ENCODE peak calls at places on chromosomes 2 and 18, in seven cellular contexts. One of them, this sample, is unnamed.

GRCh38 chr2:176763111-176763510 is 449.5 kb upstream of the HNRNPA3 start:
- DNase-seq in neuronal stem cell: no peak
- DNase-seq in IMR-90: no peak
- DNase-seq in mesenchymal stem cell: no peak
- DNase-seq in H1: no peak
- DNase-seq in mesendoderm: no peak
- DNase-seq in trophoblast cell: peak
- DNase-seq in this sample: no peak

GRCh38 chr2:26623541-26624497 is 17.3 kb downstream of the CIB4 start:
- DNase-seq in neuronal stem cell: no peak
- DNase-seq in IMR-90: peak
- DNase-seq in mesenchymal stem cell: peak
- DNase-seq in H1: no peak
- DNase-seq in mesendoderm: no peak
- DNase-seq in trophoblast cell: no peak
- DNase-seq in this sample: peak

GRCh38 chr2:96393989-96394761 is 58.6 kb downstream of the NCAPH start:
- DNase-seq in neuronal stem cell: no peak
- DNase-seq in IMR-90: no peak
- DNase-seq in mesenchymal stem cell: no peak
- DNase-seq in H1: no peak
- DNase-seq in mesendoderm: no peak
- DNase-seq in trophoblast cell: no peak
- DNase-seq in this sample: no peak

GRCh38 chr18:48841381-48842258 is 109.1 kb downstream of the SMAD7 start:
- DNase-seq in neuronal stem cell: no peak
- DNase-seq in IMR-90: peak
- DNase-seq in mesenchymal stem cell: peak
- DNase-seq in H1: no peak
- DNase-seq in mesendoderm: peak
- DNase-seq in trophoblast cell: peak
- DNase-seq in this sample: no peak

GRCh38 chr18:76610933-76611749 is 116.1 kb upstream of the ZNF516 start:
- DNase-seq in neuronal stem cell: no peak
- DNase-seq in IMR-90: peak
- DNase-seq in mesenchymal stem cell: peak
- DNase-seq in H1: no peak
- DNase-seq in mesendoderm: peak
- DNase-seq in trophoblast cell: no peak
- DNase-seq in this sample: no peak

GRCh38 chr18:79326413-79327198 is 69.1 kb upstream of the NFATC1 start:
- DNase-seq in neuronal stem cell: no peak
- DNase-seq in IMR-90: peak
- DNase-seq in mesenchymal stem cell: peak
- DNase-seq in H1: no peak
- DNase-seq in mesendoderm: no peak
- DNase-seq in trophoblast cell: no peak
- DNase-seq in this sample: no peak

GRCh38 chr18:72543362-72544055 is 633 bp downstream of the CBLN2 start:
- DNase-seq in neuronal stem cell: peak
- DNase-seq in IMR-90: no peak
- DNase-seq in mesenchymal stem cell: no peak
- DNase-seq in H1: no peak
- DNase-seq in mesendoderm: peak
- DNase-seq in trophoblast cell: no peak
- DNase-seq in this sample: peak

GRCh38 chr2:29844713-29845320 is 76.6 kb downstream of the ALK start:
- DNase-seq in neuronal stem cell: no peak
- DNase-seq in IMR-90: no peak
- DNase-seq in mesenchymal stem cell: no peak
- DNase-seq in H1: no peak
- DNase-seq in mesendoderm: no peak
- DNase-seq in trophoblast cell: no peak
- DNase-seq in this sample: no peak

GRCh38 chr2:135050684-135051083 is 1.4 kb upstream of the RAB3GAP1 start:
- DNase-seq in neuronal stem cell: no peak
- DNase-seq in IMR-90: no peak
- DNase-seq in mesenchymal stem cell: no peak
- DNase-seq in H1: no peak
- DNase-seq in mesendoderm: no peak
- DNase-seq in trophoblast cell: no peak
- DNase-seq in this sample: no peak

GRCh38 chr2:204984421-204984925 is 439.2 kb downstream of the PARD3B start:
- DNase-seq in neuronal stem cell: no peak
- DNase-seq in IMR-90: peak
- DNase-seq in mesenchymal stem cell: no peak
- DNase-seq in H1: no peak
- DNase-seq in mesendoderm: peak
- DNase-seq in trophoblast cell: no peak
- DNase-seq in this sample: no peak

GRCh38 chr2:30230479-30230854 is 867 bp upstream of the LBH start:
- DNase-seq in neuronal stem cell: no peak
- DNase-seq in IMR-90: peak
- DNase-seq in mesenchymal stem cell: peak
- DNase-seq in H1: no peak
- DNase-seq in mesendoderm: no peak
- DNase-seq in trophoblast cell: no peak
- DNase-seq in this sample: peak

GRCh38 chr18:55999641-56000040 is 411.6 kb upstream of the TCF4 start:
- DNase-seq in neuronal stem cell: no peak
- DNase-seq in IMR-90: no peak
- DNase-seq in mesenchymal stem cell: peak
- DNase-seq in H1: no peak
- DNase-seq in mesendoderm: no peak
- DNase-seq in trophoblast cell: no peak
- DNase-seq in this sample: no peak

GRCh38 chr2:129780316-129781282 is 198.9 kb upstream of the RAB6C start:
- DNase-seq in neuronal stem cell: no peak
- DNase-seq in IMR-90: no peak
- DNase-seq in mesenchymal stem cell: no peak
- DNase-seq in H1: no peak
- DNase-seq in mesendoderm: no peak
- DNase-seq in trophoblast cell: no peak
- DNase-seq in this sample: peak

GRCh38 chr2:203574824-203575223 is 39.7 kb upstream of the RAPH1 start:
- DNase-seq in neuronal stem cell: no peak
- DNase-seq in IMR-90: no peak
- DNase-seq in mesenchymal stem cell: no peak
- DNase-seq in H1: no peak
- DNase-seq in mesendoderm: no peak
- DNase-seq in trophoblast cell: no peak
- DNase-seq in this sample: no peak

GRCh38 chr18:40821596-40822243 is 1133.3 kb upstream of the PIK3C3 start:
- DNase-seq in neuronal stem cell: no peak
- DNase-seq in IMR-90: no peak
- DNase-seq in mesenchymal stem cell: no peak
- DNase-seq in H1: no peak
- DNase-seq in mesendoderm: peak
- DNase-seq in trophoblast cell: no peak
- DNase-seq in this sample: no peak

GRCh38 chr2:163157891-163158511 is 319.4 kb upstream of the KCNH7 start:
- DNase-seq in neuronal stem cell: no peak
- DNase-seq in IMR-90: peak
- DNase-seq in mesenchymal stem cell: peak
- DNase-seq in H1: no peak
- DNase-seq in mesendoderm: no peak
- DNase-seq in trophoblast cell: peak
- DNase-seq in this sample: no peak

GRCh38 chr2:169509230-169509917 is at the start of gene KLHL41:
- DNase-seq in neuronal stem cell: no peak
- DNase-seq in IMR-90: peak
- DNase-seq in mesenchymal stem cell: no peak
- DNase-seq in H1: no peak
- DNase-seq in mesendoderm: peak
- DNase-seq in trophoblast cell: no peak
- DNase-seq in this sample: no peak

GRCh38 chr18:63540131-63540530 is 2.0 kb upstream of the SERPINB12 start:
- DNase-seq in neuronal stem cell: peak
- DNase-seq in IMR-90: peak
- DNase-seq in mesenchymal stem cell: peak
- DNase-seq in H1: no peak
- DNase-seq in mesendoderm: peak
- DNase-seq in trophoblast cell: peak
- DNase-seq in this sample: no peak

GRCh38 chr2:207531024-207531411 is 1.3 kb downstream of the CREB1 start:
- DNase-seq in neuronal stem cell: no peak
- DNase-seq in IMR-90: no peak
- DNase-seq in mesenchymal stem cell: no peak
- DNase-seq in H1: no peak
- DNase-seq in mesendoderm: no peak
- DNase-seq in trophoblast cell: no peak
- DNase-seq in this sample: no peak

GRCh38 chr2:224111576-224111975 is 72.5 kb upstream of the SERPINE2 start:
- DNase-seq in neuronal stem cell: no peak
- DNase-seq in IMR-90: peak
- DNase-seq in mesenchymal stem cell: peak
- DNase-seq in H1: no peak
- DNase-seq in mesendoderm: no peak
- DNase-seq in trophoblast cell: peak
- DNase-seq in this sample: no peak

GRCh38 chr2:162103443-162104009 is 29.5 kb upstream of the DPP4 start:
- DNase-seq in neuronal stem cell: no peak
- DNase-seq in IMR-90: peak
- DNase-seq in mesenchymal stem cell: no peak
- DNase-seq in H1: no peak
- DNase-seq in mesendoderm: no peak
- DNase-seq in trophoblast cell: no peak
- DNase-seq in this sample: no peak

GRCh38 chr18:13998571-13998970 is 83.2 kb upstream of the MC2R start:
- DNase-seq in neuronal stem cell: no peak
- DNase-seq in IMR-90: no peak
- DNase-seq in mesenchymal stem cell: no peak
- DNase-seq in H1: no peak
- DNase-seq in mesendoderm: no peak
- DNase-seq in trophoblast cell: no peak
- DNase-seq in this sample: no peak

GRCh38 chr2:127768775-127769479 is 42.0 kb downstream of the WDR33 start:
- DNase-seq in neuronal stem cell: no peak
- DNase-seq in IMR-90: peak
- DNase-seq in mesenchymal stem cell: no peak
- DNase-seq in H1: no peak
- DNase-seq in mesendoderm: no peak
- DNase-seq in trophoblast cell: peak
- DNase-seq in this sample: no peak

GRCh38 chr2:150587547-150588209 is 100.2 kb upstream of the RND3 start:
- DNase-seq in neuronal stem cell: no peak
- DNase-seq in IMR-90: peak
- DNase-seq in mesenchymal stem cell: peak
- DNase-seq in H1: no peak
- DNase-seq in mesendoderm: peak
- DNase-seq in trophoblast cell: peak
- DNase-seq in this sample: no peak

GRCh38 chr2:230348792-230349191 is 21.8 kb downstream of the SP140L start:
- DNase-seq in neuronal stem cell: no peak
- DNase-seq in IMR-90: no peak
- DNase-seq in mesenchymal stem cell: no peak
- DNase-seq in H1: no peak
- DNase-seq in mesendoderm: no peak
- DNase-seq in trophoblast cell: no peak
- DNase-seq in this sample: no peak

GRCh38 chr2:177883177-177883576 is 189.4 kb downstream of the PDE11A start:
- DNase-seq in neuronal stem cell: no peak
- DNase-seq in IMR-90: no peak
- DNase-seq in mesenchymal stem cell: no peak
- DNase-seq in H1: no peak
- DNase-seq in mesendoderm: no peak
- DNase-seq in trophoblast cell: no peak
- DNase-seq in this sample: no peak

GRCh38 chr18:43847164-43848091 is 570.1 kb upstream of the SYT4 start:
- DNase-seq in neuronal stem cell: no peak
- DNase-seq in IMR-90: peak
- DNase-seq in mesenchymal stem cell: peak
- DNase-seq in H1: no peak
- DNase-seq in mesendoderm: no peak
- DNase-seq in trophoblast cell: no peak
- DNase-seq in this sample: no peak

GRCh38 chr2:240303896-240304745 is 131.3 kb upstream of the GPC1 start:
- DNase-seq in neuronal stem cell: no peak
- DNase-seq in IMR-90: no peak
- DNase-seq in mesenchymal stem cell: no peak
- DNase-seq in H1: no peak
- DNase-seq in mesendoderm: no peak
- DNase-seq in trophoblast cell: peak
- DNase-seq in this sample: peak

GRCh38 chr2:143954208-143954607 is 565.7 kb downstream of the ZEB2 start:
- DNase-seq in neuronal stem cell: no peak
- DNase-seq in IMR-90: peak
- DNase-seq in mesenchymal stem cell: no peak
- DNase-seq in H1: no peak
- DNase-seq in mesendoderm: no peak
- DNase-seq in trophoblast cell: no peak
- DNase-seq in this sample: no peak

DNA sequence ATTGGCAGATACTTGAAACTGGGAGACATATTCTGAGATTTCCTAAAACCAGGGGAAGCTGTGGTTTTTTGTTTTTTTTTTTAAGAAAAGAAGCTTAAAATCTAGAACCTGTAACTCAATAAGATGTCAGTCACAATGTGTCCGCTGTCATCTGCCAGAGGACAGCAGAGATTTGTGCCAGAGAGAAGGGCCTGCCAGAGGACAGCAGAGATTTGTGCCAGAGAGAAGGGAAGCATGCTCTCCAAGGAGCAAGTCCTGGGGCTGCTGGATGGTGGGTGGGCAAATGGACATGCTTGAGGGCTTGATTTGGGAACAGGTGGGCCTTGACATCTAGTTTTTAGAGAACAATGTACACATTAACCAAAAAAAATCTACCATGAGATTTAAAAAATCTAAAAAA is 77.9 kb downstream of the CCDC93 start:
- DNase-seq in neuronal stem cell: no peak
- DNase-seq in IMR-90: no peak
- DNase-seq in mesenchymal stem cell: no peak
- DNase-seq in H1: no peak
- DNase-seq in mesendoderm: no peak
- DNase-seq in trophoblast cell: no peak
- DNase-seq in this sample: no peak
- H4K8ac ChIP-seq in neuronal stem cell: no peak
- H4K8ac ChIP-seq in IMR-90: no peak
- H4K8ac ChIP-seq in mesenchymal stem cell: no peak
- H4K8ac ChIP-seq in H1: no peak
- H4K8ac ChIP-seq in mesendoderm: no peak
- H4K8ac ChIP-seq in trophoblast cell: no peak
- H4K8ac ChIP-seq in this sample: no peak

GRCh38 chr2:69592511-69592910 is 51.0 kb downstream of the AAK1 start:
- DNase-seq in neuronal stem cell: no peak
- DNase-seq in IMR-90: no peak
- DNase-seq in mesenchymal stem cell: no peak
- DNase-seq in H1: no peak
- DNase-seq in mesendoderm: no peak
- DNase-seq in trophoblast cell: no peak
- DNase-seq in this sample: no peak
- H4K8ac ChIP-seq in neuronal stem cell: no peak
- H4K8ac ChIP-seq in IMR-90: no peak
- H4K8ac ChIP-seq in mesenchymal stem cell: no peak
- H4K8ac ChIP-seq in H1: no peak
- H4K8ac ChIP-seq in mesendoderm: no peak
- H4K8ac ChIP-seq in trophoblast cell: no peak
- H4K8ac ChIP-seq in this sample: no peak

GRCh38 chr18:68723539-68723938 is 8.6 kb upstream of the TMX3 start:
- DNase-seq in neuronal stem cell: no peak
- DNase-seq in IMR-90: no peak
- DNase-seq in mesenchymal stem cell: no peak
- DNase-seq in H1: no peak
- DNase-seq in mesendoderm: no peak
- DNase-seq in trophoblast cell: no peak
- DNase-seq in this sample: no peak
- H4K8ac ChIP-seq in neuronal stem cell: no peak
- H4K8ac ChIP-seq in IMR-90: no peak
- H4K8ac ChIP-seq in mesenchymal stem cell: no peak
- H4K8ac ChIP-seq in H1: no peak
- H4K8ac ChIP-seq in mesendoderm: no peak
- H4K8ac ChIP-seq in trophoblast cell: no peak
- H4K8ac ChIP-seq in this sample: no peak

GRCh38 chr2:232551289-232551688 is 800 bp downstream of the EIF4E2 start:
- DNase-seq in neuronal stem cell: no peak
- DNase-seq in IMR-90: no peak
- DNase-seq in mesenchymal stem cell: no peak
- DNase-seq in H1: no peak
- DNase-seq in mesendoderm: no peak
- DNase-seq in trophoblast cell: peak
- DNase-seq in this sample: no peak
- H4K8ac ChIP-seq in neuronal stem cell: no peak
- H4K8ac ChIP-seq in IMR-90: peak
- H4K8ac ChIP-seq in mesenchymal stem cell: no peak
- H4K8ac ChIP-seq in H1: peak
- H4K8ac ChIP-seq in mesendoderm: no peak
- H4K8ac ChIP-seq in trophoblast cell: peak
- H4K8ac ChIP-seq in this sample: no peak

This sample was measured in H9.